ENCODE peak calls at places on chromosome 16, in ten cellular contexts. S is cardiac fibroblast, Q is ascending aorta, B is fibroblast of the aortic adventitia, H is body of pancreas, E is tibial artery, R is GM20000, T is progenitor cell of endocrine pancreas, A is WTC11, W is bronchial epithelial cell. F is an unnamed sample.

GRCh38 chr16:47990676-47991075 is 165.1 kb downstream of the ABCC12 start:
- DNase-seq in S (no peak), Q (no peak), B (no peak), H (no peak), E (no peak), R (no peak), T (no peak), A (no peak), W (no peak), F (no peak)

GRCh38 chr16:675884-676564 is 553 bp downstream of the RHBDL1 start:
- DNase-seq in S (no peak), Q (no peak), B (no peak), H (no peak), E (no peak), R (no peak), T (no peak), A (no peak), W (no peak), F (no peak)

GRCh38 chr16:50318796-50319578 is 49.8 kb downstream of the BRD7 start:
- DNase-seq in S (no peak), Q (no peak), B (no peak), H (no peak), E (no peak), R (no peak), T (no peak), A (no peak), W (peak), F (no peak)

GRCh38 chr16:86398622-86399021 is 111.7 kb upstream of the FOXF1 start:
- DNase-seq in S (peak), Q (no peak), B (peak), H (no peak), E (no peak), R (no peak), T (no peak), A (no peak), W (no peak), F (no peak)

GRCh38 chr16:80317132-80318098 is 223.4 kb upstream of the DYNLRB2 start:
- DNase-seq in S (no peak), Q (no peak), B (no peak), H (no peak), E (no peak), R (no peak), T (no peak), A (peak), W (peak), F (no peak)

GRCh38 chr16:80931661-80931984 is 75.1 kb downstream of the CMC2 start:
- DNase-seq in S (no peak), Q (no peak), B (no peak), H (no peak), E (no peak), R (no peak), T (no peak), A (no peak), W (no peak), F (no peak)

GRCh38 chr16:15521758-15522509 is 87.5 kb downstream of the BMERB1 start:
- DNase-seq in S (peak), Q (no peak), B (peak), H (peak), E (no peak), R (no peak), T (no peak), A (no peak), W (no peak), F (no peak)

GRCh38 chr16:52050418-52050817 is 496.5 kb downstream of the TOX3 start:
- DNase-seq in S (peak), Q (no peak), B (no peak), H (no peak), E (no peak), R (no peak), T (no peak), A (no peak), W (peak), F (no peak)

GRCh38 chr16:15880434-15880833 is 8.0 kb downstream of the CEP20 start:
- DNase-seq in S (no peak), Q (no peak), B (no peak), H (no peak), E (no peak), R (no peak), T (no peak), A (no peak), W (no peak), F (no peak)

GRCh38 chr16:75758215-75758614 is 31.9 kb upstream of the CPHXL start:
- DNase-seq in S (peak), Q (no peak), B (peak), H (peak), E (no peak), R (peak), T (no peak), A (no peak), W (no peak), F (no peak)

GRCh38 chr16:70349783-70350182 is 3.1 kb downstream of the DDX19A start:
- DNase-seq in S (no peak), Q (no peak), B (no peak), H (no peak), E (no peak), R (no peak), T (no peak), A (no peak), W (peak), F (no peak)

GRCh38 chr16:66662445-66663194 is 33.9 kb downstream of the CMTM4 start:
- DNase-seq in S (peak), Q (no peak), B (peak), H (no peak), E (no peak), R (peak), T (no peak), A (no peak), W (peak), F (no peak)

GRCh38 chr16:84526794-84527485 is 22.5 kb upstream of the MEAK7 start:
- DNase-seq in S (peak), Q (no peak), B (peak), H (no peak), E (peak), R (no peak), T (no peak), A (no peak), W (no peak), F (no peak)

GRCh38 chr16:9657659-9658058 is 524.6 kb downstream of the GRIN2A start:
- DNase-seq in S (no peak), Q (no peak), B (no peak), H (no peak), E (no peak), R (no peak), T (no peak), A (no peak), W (no peak), F (no peak)

GRCh38 chr16:56367764-56368163 is 57.6 kb downstream of the AMFR start:
- DNase-seq in S (no peak), Q (no peak), B (no peak), H (no peak), E (no peak), R (no peak), T (no peak), A (no peak), W (no peak), F (no peak)

GRCh38 chr16:88284626-88285513 is 97.9 kb upstream of the ZNF469 start:
- DNase-seq in S (no peak), Q (no peak), B (no peak), H (no peak), E (no peak), R (no peak), T (no peak), A (no peak), W (no peak), F (no peak)

GRCh38 chr16:31734265-31734664 is 139.3 kb upstream of the ZNF267 start:
- DNase-seq in S (no peak), Q (no peak), B (no peak), H (no peak), E (no peak), R (no peak), T (no peak), A (no peak), W (no peak), F (no peak)

GRCh38 chr16:13921328-13921727 is 1.4 kb downstream of the ERCC4 start:
- DNase-seq in S (no peak), Q (no peak), B (no peak), H (no peak), E (no peak), R (no peak), T (no peak), A (no peak), W (no peak), F (no peak)

GRCh38 chr16:13915033-13915635 is 4.8 kb upstream of the ERCC4 start:
- DNase-seq in S (no peak), Q (no peak), B (no peak), H (no peak), E (no peak), R (no peak), T (no peak), A (no peak), W (no peak), F (no peak)

GRCh38 chr16:13920510-13920818 is 510 bp downstream of the ERCC4 start:
- DNase-seq in S (no peak), Q (no peak), B (no peak), H (no peak), E (no peak), R (no peak), T (no peak), A (no peak), W (no peak), F (no peak)

GRCh38 chr16:13919683-13920509 is at the start of gene ERCC4:
- DNase-seq in S (peak), Q (peak), B (peak), H (peak), E (peak), R (peak), T (peak), A (peak), W (peak), F (peak)

GRCh38 chr16:13919330-13919682 is 648 bp upstream of the ERCC4 start:
- DNase-seq in S (peak), Q (no peak), B (peak), H (peak), E (no peak), R (peak), T (no peak), A (no peak), W (peak), F (no peak)
- TF ChIP-seq CTCF in S (peak), Q (no peak), B (peak), H (peak), E (no peak), R (peak), T (no peak), A (no peak), W (no peak), F (no peak)

DNA sequence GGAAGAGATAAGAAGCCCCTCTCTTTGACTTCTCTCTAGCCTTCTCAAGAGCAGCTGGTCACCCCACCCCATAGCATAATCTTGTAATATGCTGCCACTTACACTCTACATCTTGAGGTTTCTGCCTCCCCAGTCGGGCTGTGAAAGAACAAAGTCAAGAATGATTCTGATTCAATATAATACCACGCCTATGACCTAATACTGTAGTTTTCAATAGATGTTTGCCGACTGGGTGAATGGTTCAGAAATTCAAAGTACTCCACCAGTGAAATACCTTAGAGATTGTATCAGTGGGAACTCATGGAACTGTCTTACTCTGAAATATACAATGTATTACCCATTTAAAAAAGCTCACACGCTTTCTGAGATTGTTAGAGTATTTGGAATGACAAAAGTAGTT is 93.0 kb upstream of the ZFHX3 start:
- DNase-seq in S (peak), Q (no peak), B (no peak), H (no peak), E (no peak), R (no peak), T (no peak), A (no peak), W (peak), F (no peak)
- TF ChIP-seq CTCF in S (no peak), Q (no peak), B (no peak), H (no peak), E (no peak), R (no peak), T (no peak), A (no peak), W (no peak), F (no peak)

DNA sequence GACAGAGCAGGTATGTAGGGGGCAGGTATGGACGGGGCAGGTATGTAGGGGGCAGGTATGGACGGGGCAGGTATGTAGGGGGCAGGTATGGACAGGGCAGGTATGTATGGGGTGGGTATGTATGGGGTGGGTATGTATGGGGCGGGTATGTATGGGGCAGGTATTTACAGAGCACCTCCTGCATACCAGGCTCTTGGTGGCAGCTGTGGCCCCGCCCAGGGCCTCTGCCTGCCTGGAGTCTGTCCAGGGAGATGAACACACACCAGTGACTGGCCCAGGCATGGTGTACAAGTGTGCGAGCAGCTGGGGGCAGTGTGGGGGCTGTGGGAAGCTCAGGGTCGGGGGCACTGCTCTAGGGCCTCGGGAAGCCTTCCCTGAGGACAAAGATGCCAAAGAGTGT is 4.4 kb downstream of the RPL3L start:
- DNase-seq in S (no peak), Q (no peak), B (no peak), H (no peak), E (no peak), R (no peak), T (no peak), A (no peak), W (peak), F (no peak)
- TF ChIP-seq CTCF in S (no peak), Q (no peak), B (no peak), H (no peak), E (no peak), R (no peak), T (no peak), A (no peak), W (peak), F (no peak)

DNA sequence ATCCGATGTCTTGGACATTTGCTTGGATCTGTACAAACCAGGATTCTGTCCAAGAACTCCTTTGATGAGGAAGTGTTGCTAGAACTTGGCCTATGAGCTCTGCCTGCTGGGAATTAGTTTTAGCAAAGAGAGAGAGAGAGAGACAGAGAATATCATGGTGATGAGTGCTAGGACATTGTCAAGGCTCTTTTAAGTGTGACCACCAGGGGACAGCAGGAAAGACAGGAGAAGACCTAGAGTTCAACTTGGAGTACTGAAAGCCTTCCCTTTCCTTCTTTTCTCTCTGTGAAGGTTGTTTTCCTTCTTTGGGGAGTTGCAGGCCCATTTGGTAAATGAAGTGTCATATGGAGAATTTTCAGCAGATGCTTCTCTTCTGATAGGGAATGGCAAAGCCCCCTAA is 389.2 kb upstream of the HSBP1 start:
- DNase-seq in S (no peak), Q (no peak), B (no peak), H (no peak), E (no peak), R (no peak), T (no peak), A (no peak), W (no peak), F (no peak)
- TF ChIP-seq CTCF in S (peak), Q (no peak), B (no peak), H (no peak), E (no peak), R (no peak), T (no peak), A (peak), W (no peak), F (no peak)

F was measured in activated B cell treated with CpG ODN at 0.5 μM for 24 hours.